ENCODE peak calls at places on chromosomes 4 and X, in eight cellular contexts. M, A, E, Y, W, U, B and L are unnamed samples.

GRCh38 chr4:26212528-26212927 is 108.3 kb upstream of the RBPJ start:
- DNase-seq in M (no peak), A (no peak), E (no peak), Y (no peak), W (no peak), U (no peak), B (no peak), L (no peak)

GRCh38 chr4:41639291-41639690 is 101.3 kb downstream of the LIMCH1 start:
- DNase-seq in M (no peak), A (no peak), E (no peak), Y (no peak), W (no peak), U (no peak), B (no peak), L (no peak)

GRCh38 chr4:110823251-110823650 is 200.4 kb upstream of the PITX2 start:
- DNase-seq in M (no peak), A (peak), E (no peak), Y (no peak), W (peak), U (no peak), B (no peak), L (no peak)

GRCh38 chr4:15385928-15386327 is 41.9 kb upstream of the C1QTNF7 start:
- DNase-seq in M (no peak), A (no peak), E (no peak), Y (no peak), W (no peak), U (no peak), B (no peak), L (no peak)

GRCh38 chr4:71453516-71453915 is 114.7 kb downstream of the SLC4A4 start:
- DNase-seq in M (no peak), A (no peak), E (no peak), Y (peak), W (no peak), U (no peak), B (no peak), L (no peak)

GRCh38 chrX:112653017-112653416 is 26.7 kb downstream of the LHFPL1 start:
- DNase-seq in M (no peak), A (no peak), E (no peak), Y (no peak), W (no peak), U (no peak), B (no peak), L (no peak)

GRCh38 chr4:81504685-81505598 is 33.2 kb upstream of the RASGEF1B start:
- DNase-seq in M (peak), A (no peak), E (peak), Y (no peak), W (no peak), U (peak), B (peak), L (no peak)

GRCh38 chr4:112492321-112492720 is 23.7 kb downstream of the NEUROG2 start:
- DNase-seq in M (no peak), A (no peak), E (no peak), Y (no peak), W (no peak), U (no peak), B (no peak), L (no peak)

GRCh38 chr4:105923507-105924238 is 28.4 kb downstream of the NPNT start:
- DNase-seq in M (no peak), A (no peak), E (no peak), Y (no peak), W (peak), U (no peak), B (no peak), L (no peak)

GRCh38 chr4:48905363-48906015 is 1.1 kb downstream of the OCIAD2 start:
- DNase-seq in M (no peak), A (no peak), E (no peak), Y (peak), W (peak), U (no peak), B (no peak), L (peak)

GRCh38 chr4:1195109-1195671 is 22.8 kb upstream of the SPON2 start:
- DNase-seq in M (no peak), A (no peak), E (no peak), Y (no peak), W (no peak), U (no peak), B (no peak), L (no peak)

GRCh38 chr4:156556326-156556725 is 415.3 kb downstream of the PDGFC start:
- DNase-seq in M (no peak), A (no peak), E (no peak), Y (no peak), W (no peak), U (no peak), B (no peak), L (no peak)

GRCh38 chr4:89914609-89915008 is 20.0 kb downstream of the MMRN1 start:
- DNase-seq in M (no peak), A (no peak), E (no peak), Y (peak), W (no peak), U (no peak), B (no peak), L (no peak)

GRCh38 chrX:134542485-134542884 is 82.5 kb downstream of the HPRT1 start:
- DNase-seq in M (no peak), A (no peak), E (peak), Y (peak), W (no peak), U (no peak), B (no peak), L (no peak)

GRCh38 chrX:13120017-13120416 is 75.6 kb upstream of the FAM9C start:
- DNase-seq in M (no peak), A (no peak), E (no peak), Y (no peak), W (no peak), U (no peak), B (no peak), L (peak)

GRCh38 chrX:19739683-19740082 is 147.7 kb downstream of the SH3KBP1 start:
- DNase-seq in M (no peak), A (peak), E (peak), Y (peak), W (no peak), U (no peak), B (peak), L (no peak)

GRCh38 chr4:102141855-102142254 is 203.4 kb downstream of the SLC39A8 start:
- DNase-seq in M (no peak), A (no peak), E (no peak), Y (no peak), W (no peak), U (no peak), B (no peak), L (no peak)

GRCh38 chr4:1523907-1524636 is 117.8 kb upstream of the NKX1-1 start:
- DNase-seq in M (no peak), A (no peak), E (no peak), Y (no peak), W (no peak), U (no peak), B (no peak), L (no peak)

GRCh38 chr4:120694973-120695372 is 227.6 kb downstream of the PRDM5 start:
- DNase-seq in M (no peak), A (peak), E (no peak), Y (no peak), W (peak), U (no peak), B (no peak), L (peak)

GRCh38 chr4:180086480-180087170 is 2156.6 kb upstream of the TENM3 start:
- DNase-seq in M (no peak), A (no peak), E (no peak), Y (no peak), W (no peak), U (no peak), B (no peak), L (no peak)

GRCh38 chr4:85659626-85660213 is 184.8 kb downstream of the ARHGAP24 start:
- DNase-seq in M (no peak), A (no peak), E (peak), Y (no peak), W (no peak), U (no peak), B (no peak), L (no peak)

GRCh38 chr4:54657194-54657555 is 582 bp upstream of the KIT start:
- DNase-seq in M (no peak), A (no peak), E (no peak), Y (peak), W (no peak), U (no peak), B (no peak), L (no peak)

GRCh38 chr4:74181225-74181624 is 23.3 kb downstream of the MTHFD2L start:
- DNase-seq in M (no peak), A (no peak), E (no peak), Y (no peak), W (no peak), U (no peak), B (no peak), L (no peak)